ENCODE peak calls at places on chromosomes 13 and 19, in seven cellular contexts. One of them, this sample, is unnamed.

GRCh38 chr19:32336259-32337111 is 8.9 kb upstream of the ZNF507 start:
- DNase-seq in cardiac muscle cell: peak; percentile 88
- DNase-seq in thoracic aorta: no peak
- DNase-seq in small intestine: no peak
- DNase-seq in ascending aorta: no peak
- DNase-seq in tibial artery: no peak
- DNase-seq in left lung: no peak
- DNase-seq in this sample: peak; percentile 17

GRCh38 chr19:49524812-49525455 is 2.9 kb upstream of the RCN3 start:
- DNase-seq in cardiac muscle cell: no peak
- DNase-seq in thoracic aorta: no peak
- DNase-seq in small intestine: no peak
- DNase-seq in ascending aorta: no peak
- DNase-seq in tibial artery: no peak
- DNase-seq in left lung: no peak
- DNase-seq in this sample: no peak

GRCh38 chr19:518292-519231 is 11.3 kb downstream of the TPGS1 start:
- DNase-seq in cardiac muscle cell: peak; percentile 70
- DNase-seq in thoracic aorta: no peak
- DNase-seq in small intestine: peak; percentile 46
- DNase-seq in ascending aorta: no peak
- DNase-seq in tibial artery: no peak
- DNase-seq in left lung: no peak
- DNase-seq in this sample: no peak

GRCh38 chr19:40555978-40556689 is 20.5 kb upstream of the SHKBP1 start:
- DNase-seq in cardiac muscle cell: no peak
- DNase-seq in thoracic aorta: no peak
- DNase-seq in small intestine: no peak
- DNase-seq in ascending aorta: no peak
- DNase-seq in tibial artery: no peak
- DNase-seq in left lung: no peak
- DNase-seq in this sample: no peak

GRCh38 chr19:48990400-48990799 is 2.7 kb downstream of the GYS1 start:
- DNase-seq in cardiac muscle cell: no peak
- DNase-seq in thoracic aorta: no peak
- DNase-seq in small intestine: no peak
- DNase-seq in ascending aorta: no peak
- DNase-seq in tibial artery: no peak
- DNase-seq in left lung: no peak
- DNase-seq in this sample: no peak

GRCh38 chr19:17950310-17951150 is 16.4 kb upstream of the KCNN1 start:
- DNase-seq in cardiac muscle cell: no peak
- DNase-seq in thoracic aorta: no peak
- DNase-seq in small intestine: no peak
- DNase-seq in ascending aorta: no peak
- DNase-seq in tibial artery: no peak
- DNase-seq in left lung: no peak
- DNase-seq in this sample: peak; percentile 66

GRCh38 chr13:48214519-48215121 is 18.4 kb upstream of the ITM2B start:
- DNase-seq in cardiac muscle cell: no peak
- DNase-seq in thoracic aorta: no peak
- DNase-seq in small intestine: no peak
- DNase-seq in ascending aorta: no peak
- DNase-seq in tibial artery: no peak
- DNase-seq in left lung: no peak
- DNase-seq in this sample: no peak

GRCh38 chr13:101346942-101347728 is 69.2 kb downstream of the NALCN start:
- DNase-seq in cardiac muscle cell: peak; percentile 7
- DNase-seq in thoracic aorta: no peak
- DNase-seq in small intestine: no peak
- DNase-seq in ascending aorta: no peak
- DNase-seq in tibial artery: no peak
- DNase-seq in left lung: no peak
- DNase-seq in this sample: no peak

GRCh38 chr19:41354343-41354974 is 737 bp upstream of the TGFB1 start:
- DNase-seq in cardiac muscle cell: no peak
- DNase-seq in thoracic aorta: no peak
- DNase-seq in small intestine: no peak
- DNase-seq in ascending aorta: no peak
- DNase-seq in tibial artery: no peak
- DNase-seq in left lung: peak; percentile 49
- DNase-seq in this sample: no peak

GRCh38 chr19:10306327-10306726 is 3.3 kb downstream of the ZGLP1 start:
- DNase-seq in cardiac muscle cell: no peak
- DNase-seq in thoracic aorta: no peak
- DNase-seq in small intestine: no peak
- DNase-seq in ascending aorta: no peak
- DNase-seq in tibial artery: no peak
- DNase-seq in left lung: no peak
- DNase-seq in this sample: no peak

GRCh38 chr19:18006895-18007604 is 920 bp upstream of the ARRDC2 start:
- DNase-seq in cardiac muscle cell: peak; percentile 80
- DNase-seq in thoracic aorta: no peak
- DNase-seq in small intestine: peak; percentile 75
- DNase-seq in ascending aorta: peak; percentile 88
- DNase-seq in tibial artery: peak; percentile 91
- DNase-seq in left lung: peak; percentile 85
- DNase-seq in this sample: peak; percentile 83

GRCh38 chr13:35990196-35990595 is 141.0 kb downstream of the DCLK1 start:
- DNase-seq in cardiac muscle cell: no peak
- DNase-seq in thoracic aorta: no peak
- DNase-seq in small intestine: no peak
- DNase-seq in ascending aorta: no peak
- DNase-seq in tibial artery: no peak
- DNase-seq in left lung: no peak
- DNase-seq in this sample: no peak

GRCh38 chr19:56120371-56121179 is 520 bp downstream of the ZNF787 start:
- DNase-seq in cardiac muscle cell: peak; percentile 78
- DNase-seq in thoracic aorta: peak; percentile 28
- DNase-seq in small intestine: peak; percentile 92
- DNase-seq in ascending aorta: peak; percentile 84
- DNase-seq in tibial artery: peak; percentile 83
- DNase-seq in left lung: peak; percentile 89
- DNase-seq in this sample: peak; percentile 87

GRCh38 chr19:3580156-3580955 is 4.9 kb upstream of the GIPC3 start:
- DNase-seq in cardiac muscle cell: peak; percentile 91
- DNase-seq in thoracic aorta: no peak
- DNase-seq in small intestine: no peak
- DNase-seq in ascending aorta: no peak
- DNase-seq in tibial artery: no peak
- DNase-seq in left lung: no peak
- DNase-seq in this sample: no peak

GRCh38 chr13:20525144-20525600 is 485 bp downstream of the CRYL1 start:
- DNase-seq in cardiac muscle cell: peak; percentile 14
- DNase-seq in thoracic aorta: no peak
- DNase-seq in small intestine: peak; percentile 67
- DNase-seq in ascending aorta: peak; percentile 70
- DNase-seq in tibial artery: peak; percentile 67
- DNase-seq in left lung: peak; percentile 43
- DNase-seq in this sample: peak; percentile 21

GRCh38 chr13:27500806-27501534 is 50.6 kb upstream of the MTIF3 start:
- DNase-seq in cardiac muscle cell: peak; percentile 67
- DNase-seq in thoracic aorta: no peak
- DNase-seq in small intestine: no peak
- DNase-seq in ascending aorta: no peak
- DNase-seq in tibial artery: no peak
- DNase-seq in left lung: no peak
- DNase-seq in this sample: no peak

GRCh38 chr19:15124572-15125231 is 17.5 kb downstream of the SYDE1 start:
- DNase-seq in cardiac muscle cell: no peak
- DNase-seq in thoracic aorta: no peak
- DNase-seq in small intestine: peak; percentile 80
- DNase-seq in ascending aorta: peak; percentile 71
- DNase-seq in tibial artery: no peak
- DNase-seq in left lung: no peak
- DNase-seq in this sample: no peak

GRCh38 chr13:113905018-113905417 is 41.1 kb upstream of the GAS6 start:
- DNase-seq in cardiac muscle cell: no peak
- DNase-seq in thoracic aorta: no peak
- DNase-seq in small intestine: no peak
- DNase-seq in ascending aorta: peak; percentile 41
- DNase-seq in tibial artery: no peak
- DNase-seq in left lung: no peak
- DNase-seq in this sample: no peak

GRCh38 chr19:6718111-6718740 is 2.2 kb downstream of the C3 start:
- DNase-seq in cardiac muscle cell: no peak
- DNase-seq in thoracic aorta: no peak
- DNase-seq in small intestine: no peak
- DNase-seq in ascending aorta: no peak
- DNase-seq in tibial artery: no peak
- DNase-seq in left lung: no peak
- DNase-seq in this sample: no peak

GRCh38 chr13:52851153-52851962 is 2.9 kb upstream of the PCDH8 start:
- DNase-seq in cardiac muscle cell: peak; percentile 49
- DNase-seq in thoracic aorta: no peak
- DNase-seq in small intestine: peak; percentile 22
- DNase-seq in ascending aorta: no peak
- DNase-seq in tibial artery: no peak
- DNase-seq in left lung: no peak
- DNase-seq in this sample: peak; percentile 64

GRCh38 chr19:51086153-51086850 is 3.6 kb upstream of the KLK14 start:
- DNase-seq in cardiac muscle cell: no peak
- DNase-seq in thoracic aorta: no peak
- DNase-seq in small intestine: no peak
- DNase-seq in ascending aorta: no peak
- DNase-seq in tibial artery: no peak
- DNase-seq in left lung: no peak
- DNase-seq in this sample: no peak

GRCh38 chr13:26480246-26480855 is 77.1 kb upstream of the WASF3 start:
- DNase-seq in cardiac muscle cell: peak; percentile 18
- DNase-seq in thoracic aorta: no peak
- DNase-seq in small intestine: peak; percentile 82
- DNase-seq in ascending aorta: no peak
- DNase-seq in tibial artery: no peak
- DNase-seq in left lung: no peak
- DNase-seq in this sample: no peak

GRCh38 chr13:34748561-34748960 is 193.5 kb upstream of the NBEA start:
- DNase-seq in cardiac muscle cell: peak; percentile 60
- DNase-seq in thoracic aorta: no peak
- DNase-seq in small intestine: no peak
- DNase-seq in ascending aorta: no peak
- DNase-seq in tibial artery: no peak
- DNase-seq in left lung: no peak
- DNase-seq in this sample: no peak
- H3K4me1 ChIP-seq in cardiac muscle cell: peaks cover 6% of the 10 kb centered on the region
- H3K4me1 ChIP-seq in thoracic aorta: no peaks in the 10 kb centered on the region
- H3K4me1 ChIP-seq in small intestine: no peaks in the 10 kb centered on the region
- H3K4me1 ChIP-seq in ascending aorta: no peaks in the 10 kb centered on the region
- H3K4me1 ChIP-seq in tibial artery: no peaks in the 10 kb centered on the region
- H3K4me1 ChIP-seq in left lung: no peaks in the 10 kb centered on the region
- H3K4me1 ChIP-seq in this sample: no peaks in the 10 kb centered on the region

GRCh38 chr19:16893686-16893990 is 4.8 kb downstream of the F2RL3 start:
- DNase-seq in cardiac muscle cell: no peak
- DNase-seq in thoracic aorta: no peak
- DNase-seq in small intestine: no peak
- DNase-seq in ascending aorta: no peak
- DNase-seq in tibial artery: peak; percentile 62
- DNase-seq in left lung: no peak
- DNase-seq in this sample: no peak

GRCh38 chr19:16894080-16894479 is 5.3 kb downstream of the F2RL3 start:
- DNase-seq in cardiac muscle cell: no peak
- DNase-seq in thoracic aorta: no peak
- DNase-seq in small intestine: no peak
- DNase-seq in ascending aorta: no peak
- DNase-seq in tibial artery: no peak
- DNase-seq in left lung: no peak
- DNase-seq in this sample: no peak

GRCh38 chr19:16896913-16897571 is 8.2 kb downstream of the F2RL3 start:
- DNase-seq in cardiac muscle cell: peak; percentile 99
- DNase-seq in thoracic aorta: peak; percentile 95
- DNase-seq in small intestine: peak; percentile 62
- DNase-seq in ascending aorta: peak; percentile 95
- DNase-seq in tibial artery: peak; percentile 96
- DNase-seq in left lung: peak; percentile 94
- DNase-seq in this sample: peak; percentile 89

GRCh38 chr19:16896098-16896912 is 7.5 kb downstream of the F2RL3 start:
- DNase-seq in cardiac muscle cell: peak; percentile 12
- DNase-seq in thoracic aorta: no peak
- DNase-seq in small intestine: no peak
- DNase-seq in ascending aorta: no peak
- DNase-seq in tibial artery: peak; percentile 74
- DNase-seq in left lung: no peak
- DNase-seq in this sample: no peak

GRCh38 chr19:16895467-16896097 is 6.8 kb downstream of the F2RL3 start:
- DNase-seq in cardiac muscle cell: peak; percentile 24
- DNase-seq in thoracic aorta: no peak
- DNase-seq in small intestine: no peak
- DNase-seq in ascending aorta: no peak
- DNase-seq in tibial artery: no peak
- DNase-seq in left lung: no peak
- DNase-seq in this sample: no peak
- H3K4me1 ChIP-seq in cardiac muscle cell: peaks cover 7% of the 10 kb centered on the region
- H3K4me1 ChIP-seq in thoracic aorta: peaks cover 16% of the 10 kb centered on the region
- H3K4me1 ChIP-seq in small intestine: peaks cover 4% of the 10 kb centered on the region
- H3K4me1 ChIP-seq in ascending aorta: peaks cover 3% of the 10 kb centered on the region
- H3K4me1 ChIP-seq in tibial artery: no peaks in the 10 kb centered on the region
- H3K4me1 ChIP-seq in left lung: no peaks in the 10 kb centered on the region
- H3K4me1 ChIP-seq in this sample: peaks cover 11% of the 10 kb centered on the region

GRCh38 chr13:41059896-41060722 is 1.2 kb upstream of the WBP4 start:
- DNase-seq in cardiac muscle cell: peak; percentile 93
- DNase-seq in thoracic aorta: peak; percentile 68
- DNase-seq in small intestine: peak; percentile 94
- DNase-seq in ascending aorta: peak; percentile 94
- DNase-seq in tibial artery: peak; percentile 92
- DNase-seq in left lung: peak; percentile 90
- DNase-seq in this sample: peak; percentile 96
- H3K4me1 ChIP-seq in cardiac muscle cell: peaks cover 16% of the 10 kb centered on the region
- H3K4me1 ChIP-seq in thoracic aorta: peaks cover 67% of the 10 kb centered on the region
- H3K4me1 ChIP-seq in small intestine: no peaks in the 10 kb centered on the region
- H3K4me1 ChIP-seq in ascending aorta: peaks cover 23% of the 10 kb centered on the region
- H3K4me1 ChIP-seq in tibial artery: no peaks in the 10 kb centered on the region
- H3K4me1 ChIP-seq in left lung: peaks cover 24% of the 10 kb centered on the region
- H3K4me1 ChIP-seq in this sample: peaks cover 16% of the 10 kb centered on the region

DNA sequence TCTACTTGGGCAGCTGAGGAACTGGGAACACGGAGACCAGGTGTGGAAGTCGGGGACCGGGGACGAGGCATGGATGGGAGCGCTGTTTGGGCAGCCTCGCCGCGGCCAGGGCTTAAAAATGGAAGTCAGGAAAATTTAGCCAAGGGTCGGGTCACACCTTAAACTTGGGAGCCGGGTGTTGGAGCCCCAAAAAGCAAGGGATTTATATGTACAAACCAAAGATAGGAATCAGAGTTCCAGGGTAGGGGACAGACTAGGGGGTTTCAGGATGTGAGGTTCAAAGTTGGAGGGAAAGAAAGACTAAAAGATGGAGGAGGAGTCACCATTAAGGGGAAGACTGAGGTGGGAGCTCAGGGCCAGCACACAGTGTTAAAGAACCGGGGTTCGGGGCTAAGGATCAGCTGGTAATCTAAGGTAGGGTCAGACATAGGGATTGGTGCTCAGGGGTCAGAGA is 530 bp downstream of the FOXA3 start:
- DNase-seq in cardiac muscle cell: no peak
- DNase-seq in thoracic aorta: no peak
- DNase-seq in small intestine: peak; percentile 11
- DNase-seq in ascending aorta: no peak
- DNase-seq in tibial artery: no peak
- DNase-seq in left lung: no peak
- DNase-seq in this sample: no peak
- H3K4me1 ChIP-seq in cardiac muscle cell: no peaks in the 10 kb centered on the region
- H3K4me1 ChIP-seq in thoracic aorta: peaks cover 30% of the 10 kb centered on the region
- H3K4me1 ChIP-seq in small intestine: no peaks in the 10 kb centered on the region
- H3K4me1 ChIP-seq in ascending aorta: peaks cover 4% of the 10 kb centered on the region
- H3K4me1 ChIP-seq in tibial artery: no peaks in the 10 kb centered on the region
- H3K4me1 ChIP-seq in left lung: peaks cover 5% of the 10 kb centered on the region
- H3K4me1 ChIP-seq in this sample: peaks cover 6% of the 10 kb centered on the region

This sample was measured in A673.